ENCODE peak calls at places on chromosomes 2 and 18, in nine cellular contexts. B is NCI-H1930; W is SW 1271; U is H9; R is WTC11; V is sciatic nerve; O is endothelial cell of umbilical vein; Y is T-helper 2 cell; X is stimulated activated CD4-positive, alpha-beta T cell treated with anti-CD3 and anti-CD28 coated beads, Interleukin-2, amount 100 ng/mL, for 48 hours. I is an unnamed sample.

GRCh38 chr18:58247363-58247834 is 203.4 kb downstream of the NEDD4L start:
- DNase-seq in X (no peak), U (peak), Y (no peak), O (peak), V (no peak), R (peak), W (no peak), B (no peak), I (no peak)

GRCh38 chr2:86045541-86045940 is 60.1 kb downstream of the POLR1A start:
- DNase-seq in B (no peak), R (no peak), W (no peak), O (peak), Y (no peak), X (no peak), U (peak), V (peak), I (no peak)

GRCh38 chr2:25844089-25844488 is 34.2 kb downstream of the ASXL2 start:
- DNase-seq in Y (no peak), W (no peak), U (no peak), B (no peak), V (no peak), O (no peak), X (no peak), R (no peak), I (no peak)

GRCh38 chr18:55781481-55781957 is 193.5 kb upstream of the TCF4 start:
- DNase-seq in U (peak), V (peak), R (peak), B (peak), W (peak), X (no peak), Y (no peak), O (peak), I (peak)

GRCh38 chr2:207130958-207131521 is 34.7 kb downstream of the KLF7 start:
- DNase-seq in U (no peak), X (no peak), W (no peak), V (no peak), R (no peak), Y (no peak), O (no peak), B (no peak), I (no peak)

GRCh38 chr2:202278944-202279343 is 13.4 kb downstream of the NOP58 start:
- DNase-seq in B (no peak), Y (no peak), R (no peak), O (peak), U (no peak), X (no peak), V (no peak), W (peak), I (no peak)

GRCh38 chr2:204695506-204695905 is 150.2 kb downstream of the PARD3B start:
- DNase-seq in U (no peak), W (no peak), X (no peak), R (no peak), B (no peak), Y (no peak), O (no peak), V (no peak), I (no peak)

GRCh38 chr18:75041586-75041985 is 167.4 kb downstream of the PTGR3 start:
- DNase-seq in U (no peak), R (no peak), X (no peak), W (peak), Y (no peak), B (no peak), O (peak), V (no peak), I (no peak)

GRCh38 chr2:71792926-71793761 is 339.8 kb downstream of the DYSF start:
- DNase-seq in B (no peak), W (no peak), X (no peak), Y (no peak), O (no peak), R (no peak), V (no peak), U (no peak), I (no peak)

GRCh38 chr18:22265838-22266237 is 96.4 kb downstream of the GATA6 start:
- DNase-seq in R (no peak), U (no peak), O (no peak), W (no peak), X (no peak), V (no peak), Y (no peak), B (no peak), I (no peak)

GRCh38 chr2:11669454-11670291 is at the start of gene NTSR2:
- DNase-seq in Y (no peak), W (no peak), R (peak), B (no peak), U (peak), O (peak), X (peak), V (peak), I (peak)

GRCh38 chr2:62254424-62255266 is 58.7 kb downstream of the B3GNT2 start:
- DNase-seq in W (no peak), V (no peak), O (no peak), R (no peak), X (no peak), Y (no peak), B (no peak), U (no peak), I (no peak)

GRCh38 chr2:201260302-201260800 is at the start of gene CASP8:
- DNase-seq in B (no peak), W (peak), U (no peak), X (peak), O (no peak), R (no peak), Y (peak), V (no peak), I (no peak)

GRCh38 chr2:69549421-69549820 is 94.1 kb downstream of the AAK1 start:
- DNase-seq in U (no peak), B (no peak), X (no peak), R (no peak), W (no peak), Y (no peak), V (no peak), O (peak), I (no peak)

GRCh38 chr2:69843993-69844392 is 14.5 kb downstream of the GMCL1 start:
- DNase-seq in B (no peak), W (no peak), X (no peak), U (no peak), V (no peak), R (no peak), Y (no peak), O (no peak), I (no peak)

GRCh38 chr18:49814147-49814499 is 790 bp upstream of the ACAA2 start:
- DNase-seq in O (peak), X (peak), V (no peak), R (peak), U (peak), W (peak), B (peak), Y (no peak), I (peak)

GRCh38 chr2:56130463-56131070 is 53.2 kb upstream of the CCDC85A start:
- DNase-seq in Y (no peak), V (no peak), U (peak), O (peak), R (peak), W (peak), X (no peak), B (peak), I (no peak)

I was measured in ecto neural progenitor cell.